ENCODE peak calls at places on chromosome 17, in eight cellular contexts. One of them, this sample, is unnamed.

GRCh38 chr17:57665696-57666095 is 79.4 kb downstream of the CCDC182 start:
- DNase-seq in ovary: no peak
- DNase-seq in Panc1: no peak
- DNase-seq in adrenal gland: peak; percentile 24
- DNase-seq in GM06990: no peak
- DNase-seq in ascending aorta: peak; percentile 45
- DNase-seq in Peyer's patch: no peak
- DNase-seq in PC-3: no peak
- DNase-seq in this sample: no peak

GRCh38 chr17:18963126-18964017 is 11.4 kb downstream of the SLC5A10 start:
- DNase-seq in ascending aorta: no peak
- DNase-seq in adrenal gland: no peak
- DNase-seq in PC-3: no peak
- DNase-seq in GM06990: peak; percentile 3
- DNase-seq in Panc1: no peak
- DNase-seq in Peyer's patch: peak; percentile 54
- DNase-seq in ovary: no peak
- DNase-seq in this sample: no peak

GRCh38 chr17:59826741-59827453 is 65.8 kb downstream of the TUBD1 start:
- DNase-seq in ascending aorta: no peak
- DNase-seq in ovary: no peak
- DNase-seq in Peyer's patch: no peak
- DNase-seq in Panc1: no peak
- DNase-seq in GM06990: no peak
- DNase-seq in PC-3: no peak
- DNase-seq in adrenal gland: no peak
- DNase-seq in this sample: no peak

GRCh38 chr17:80503031-80503430 is 26.6 kb upstream of the NPTX1 start:
- DNase-seq in GM06990: no peak
- DNase-seq in ascending aorta: no peak
- DNase-seq in PC-3: no peak
- DNase-seq in Panc1: no peak
- DNase-seq in Peyer's patch: no peak
- DNase-seq in adrenal gland: no peak
- DNase-seq in ovary: no peak
- DNase-seq in this sample: no peak

GRCh38 chr17:6494239-6494941 is 50.1 kb downstream of the PIMREG start:
- DNase-seq in Peyer's patch: peak; percentile 7
- DNase-seq in Panc1: no peak
- DNase-seq in ovary: peak; percentile 55
- DNase-seq in ascending aorta: no peak
- DNase-seq in adrenal gland: no peak
- DNase-seq in GM06990: no peak
- DNase-seq in PC-3: no peak
- DNase-seq in this sample: no peak

GRCh38 chr17:27318633-27319032 is 24.7 kb downstream of the WSB1 start:
- DNase-seq in GM06990: no peak
- DNase-seq in Panc1: no peak
- DNase-seq in ascending aorta: no peak
- DNase-seq in Peyer's patch: no peak
- DNase-seq in adrenal gland: no peak
- DNase-seq in PC-3: no peak
- DNase-seq in ovary: no peak
- DNase-seq in this sample: no peak

GRCh38 chr17:14301279-14301760 is 439 bp downstream of the HS3ST3B1 start:
- DNase-seq in adrenal gland: no peak
- DNase-seq in Panc1: no peak
- DNase-seq in Peyer's patch: no peak
- DNase-seq in ascending aorta: no peak
- DNase-seq in GM06990: no peak
- DNase-seq in ovary: no peak
- DNase-seq in PC-3: no peak
- DNase-seq in this sample: no peak

GRCh38 chr17:27244019-27244418 is 49.9 kb upstream of the WSB1 start:
- DNase-seq in GM06990: no peak
- DNase-seq in adrenal gland: no peak
- DNase-seq in Panc1: no peak
- DNase-seq in PC-3: no peak
- DNase-seq in ascending aorta: no peak
- DNase-seq in ovary: no peak
- DNase-seq in Peyer's patch: no peak
- DNase-seq in this sample: no peak

GRCh38 chr17:45788057-45788456 is 3.9 kb downstream of the CRHR1 start:
- DNase-seq in ascending aorta: no peak
- DNase-seq in Peyer's patch: no peak
- DNase-seq in adrenal gland: no peak
- DNase-seq in PC-3: no peak
- DNase-seq in Panc1: no peak
- DNase-seq in GM06990: no peak
- DNase-seq in ovary: no peak
- DNase-seq in this sample: no peak

GRCh38 chr17:79440251-79440650 is 170.6 kb downstream of the RBFOX3 start:
- DNase-seq in PC-3: no peak
- DNase-seq in GM06990: no peak
- DNase-seq in ascending aorta: no peak
- DNase-seq in Panc1: no peak
- DNase-seq in ovary: no peak
- DNase-seq in Peyer's patch: no peak
- DNase-seq in adrenal gland: no peak
- DNase-seq in this sample: no peak

GRCh38 chr17:333626-334396 is 18.8 kb downstream of the RPH3AL start:
- DNase-seq in ascending aorta: peak; percentile 82
- DNase-seq in ovary: peak; percentile 96
- DNase-seq in Panc1: no peak
- DNase-seq in Peyer's patch: peak; percentile 62
- DNase-seq in GM06990: no peak
- DNase-seq in PC-3: no peak
- DNase-seq in adrenal gland: peak; percentile 95
- DNase-seq in this sample: no peak

GRCh38 chr17:7729841-7730240 is 12.3 kb downstream of the DNAH2 start:
- DNase-seq in Peyer's patch: no peak
- DNase-seq in Panc1: no peak
- DNase-seq in adrenal gland: no peak
- DNase-seq in PC-3: no peak
- DNase-seq in GM06990: no peak
- DNase-seq in ovary: no peak
- DNase-seq in ascending aorta: no peak
- DNase-seq in this sample: no peak
- H3K4me3 ChIP-seq in Peyer's patch: no peak overlapping the region
- H3K4me3 ChIP-seq in Panc1: no peak overlapping the region
- H3K4me3 ChIP-seq in adrenal gland: no peak overlapping the region
- H3K4me3 ChIP-seq in PC-3: no peak overlapping the region
- H3K4me3 ChIP-seq in GM06990: no peak overlapping the region
- H3K4me3 ChIP-seq in ovary: no peak overlapping the region
- H3K4me3 ChIP-seq in ascending aorta: no peak overlapping the region
- H3K4me3 ChIP-seq in this sample: no peak overlapping the region

GRCh38 chr17:48517478-48517877 is 13.3 kb downstream of the HOXB1 start:
- DNase-seq in GM06990: no peak
- DNase-seq in ovary: no peak
- DNase-seq in PC-3: peak; percentile 26
- DNase-seq in Panc1: no peak
- DNase-seq in Peyer's patch: no peak
- DNase-seq in adrenal gland: no peak
- DNase-seq in ascending aorta: no peak
- DNase-seq in this sample: no peak

GRCh38 chr17:48520631-48521045 is 10.2 kb downstream of the HOXB1 start:
- DNase-seq in ovary: no peak
- DNase-seq in PC-3: peak; percentile 66
- DNase-seq in adrenal gland: no peak
- DNase-seq in Panc1: no peak
- DNase-seq in Peyer's patch: no peak
- DNase-seq in GM06990: no peak
- DNase-seq in ascending aorta: no peak
- DNase-seq in this sample: no peak

GRCh38 chr17:48519427-48519826 is 11.4 kb downstream of the HOXB1 start:
- DNase-seq in PC-3: no peak
- DNase-seq in ascending aorta: no peak
- DNase-seq in GM06990: no peak
- DNase-seq in Panc1: no peak
- DNase-seq in adrenal gland: no peak
- DNase-seq in Peyer's patch: no peak
- DNase-seq in ovary: no peak
- DNase-seq in this sample: no peak

GRCh38 chr17:48522990-48523389 is 7.8 kb downstream of the HOXB1 start:
- DNase-seq in Peyer's patch: no peak
- DNase-seq in PC-3: no peak
- DNase-seq in adrenal gland: no peak
- DNase-seq in Panc1: no peak
- DNase-seq in ascending aorta: no peak
- DNase-seq in GM06990: no peak
- DNase-seq in ovary: no peak
- DNase-seq in this sample: no peak

GRCh38 chr17:48522031-48522593 is 8.7 kb downstream of the HOXB1 start:
- DNase-seq in Panc1: no peak
- DNase-seq in GM06990: no peak
- DNase-seq in PC-3: peak; percentile 83
- DNase-seq in Peyer's patch: no peak
- DNase-seq in ovary: no peak
- DNase-seq in ascending aorta: no peak
- DNase-seq in adrenal gland: no peak
- DNase-seq in this sample: no peak
- H3K27me3 ChIP-seq in Panc1: no peaks in the 10 kb centered on the region
- H3K27me3 ChIP-seq in GM06990: no peaks in the 10 kb centered on the region
- H3K27me3 ChIP-seq in PC-3: no peaks in the 10 kb centered on the region
- H3K27me3 ChIP-seq in Peyer's patch: no peaks in the 10 kb centered on the region
- H3K27me3 ChIP-seq in ovary: no peaks in the 10 kb centered on the region
- H3K27me3 ChIP-seq in ascending aorta: no peaks in the 10 kb centered on the region
- H3K27me3 ChIP-seq in adrenal gland: no peaks in the 10 kb centered on the region
- H3K27me3 ChIP-seq in this sample: peaks cover 19% of the 10 kb centered on the region

GRCh38 chr17:28720247-28720996 is 637 bp downstream of the RPL23A start:
- DNase-seq in ovary: no peak
- DNase-seq in Panc1: no peak
- DNase-seq in PC-3: no peak
- DNase-seq in GM06990: no peak
- DNase-seq in adrenal gland: no peak
- DNase-seq in ascending aorta: no peak
- DNase-seq in Peyer's patch: no peak
- DNase-seq in this sample: no peak
- TF ChIP-seq CTCF in ovary: no peak
- TF ChIP-seq CTCF in Panc1: no peak
- TF ChIP-seq CTCF in PC-3: no peak
- TF ChIP-seq CTCF in GM06990: no peak
- TF ChIP-seq CTCF in adrenal gland: no peak
- TF ChIP-seq CTCF in ascending aorta: no peak
- TF ChIP-seq CTCF in Peyer's patch: no peak
- TF ChIP-seq CTCF in this sample: peak; percentile 13

DNA sequence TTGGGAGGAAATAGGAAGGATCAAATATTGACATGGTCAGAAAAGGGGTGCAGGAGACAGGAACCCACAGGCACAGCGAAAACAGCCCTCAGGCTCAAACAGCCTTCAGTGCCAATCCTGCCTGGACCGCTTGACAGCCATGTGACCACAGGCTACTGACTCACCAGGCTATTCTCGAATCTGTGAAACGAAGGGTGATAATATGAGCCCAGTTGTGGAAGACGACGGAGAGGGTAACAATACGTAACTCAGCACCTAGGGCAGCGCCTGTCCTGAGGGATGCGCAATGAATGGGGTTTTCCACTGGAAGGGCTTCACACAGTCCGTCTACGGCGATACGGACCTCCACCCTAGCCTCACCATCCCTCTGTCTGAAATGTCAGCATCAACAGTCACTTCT is 117.3 kb upstream of the RCVRN start:
- DNase-seq in adrenal gland: no peak
- DNase-seq in Panc1: no peak
- DNase-seq in GM06990: no peak
- DNase-seq in PC-3: no peak
- DNase-seq in Peyer's patch: no peak
- DNase-seq in ascending aorta: no peak
- DNase-seq in ovary: no peak
- DNase-seq in this sample: no peak
- H3K4me3 ChIP-seq in adrenal gland: no peak overlapping the region
- H3K4me3 ChIP-seq in Panc1: no peak overlapping the region
- H3K4me3 ChIP-seq in GM06990: no peak overlapping the region
- H3K4me3 ChIP-seq in PC-3: no peak overlapping the region
- H3K4me3 ChIP-seq in Peyer's patch: no peak overlapping the region
- H3K4me3 ChIP-seq in ascending aorta: no peak overlapping the region
- H3K4me3 ChIP-seq in ovary: no peak overlapping the region
- H3K4me3 ChIP-seq in this sample: no peak overlapping the region

This sample was measured in BJ.